ENCODE peak calls at places on chromosomes 16 and 17, in eight cellular contexts. T is heart left ventricle; B is AG04450; E is effector memory CD4-positive, alpha-beta T cell; S is cardiac muscle cell; M is Peyer's patch; L is left lung; Y is neuronal stem cell. V is an unnamed sample.

GRCh38 chr16:25026621-25027020 is 11.5 kb upstream of the ARHGAP17 start:
- DNase-seq in T (no peak), B (no peak), E (no peak), S (no peak), M (peak), L (no peak), Y (no peak), V (no peak)

GRCh38 chr17:63649813-63650212 is 27.6 kb downstream of the MAP3K3 start:
- DNase-seq in T (no peak), B (no peak), E (no peak), S (no peak), M (no peak), L (no peak), Y (no peak), V (no peak)

GRCh38 chr17:45437461-45438283 is 5.0 kb upstream of the ARHGAP27 start:
- DNase-seq in T (no peak), B (no peak), E (no peak), S (no peak), M (no peak), L (no peak), Y (no peak), V (no peak)

GRCh38 chr17:39626171-39626670 is 531 bp upstream of the PPP1R1B start:
- DNase-seq in T (no peak), B (no peak), E (no peak), S (no peak), M (no peak), L (no peak), Y (no peak), V (peak)

GRCh38 chr17:81890447-81891302 is 711 bp downstream of the ALYREF start:
- DNase-seq in T (no peak), B (no peak), E (no peak), S (peak), M (no peak), L (no peak), Y (no peak), V (no peak)

GRCh38 chr16:66695935-66696668 is 441 bp downstream of the CMTM4 start:
- DNase-seq in T (no peak), B (no peak), E (peak), S (peak), M (peak), L (peak), Y (peak), V (no peak)

GRCh38 chr17:38443356-38444026 is 15.2 kb downstream of the ARHGAP23 start:
- DNase-seq in T (no peak), B (no peak), E (no peak), S (no peak), M (no peak), L (no peak), Y (no peak), V (no peak)

GRCh38 chr17:14448816-14449215 is 147.9 kb downstream of the HS3ST3B1 start:
- DNase-seq in T (no peak), B (no peak), E (no peak), S (no peak), M (no peak), L (no peak), Y (no peak), V (no peak)

GRCh38 chr16:11801481-11802021 is 4.5 kb upstream of the ZC3H7A start:
- DNase-seq in T (no peak), B (no peak), E (no peak), S (no peak), M (no peak), L (no peak), Y (no peak), V (no peak)

GRCh38 chr17:56593073-56593740 is at the start of gene NOG:
- DNase-seq in T (peak), B (no peak), E (no peak), S (peak), M (no peak), L (peak), Y (peak), V (peak)

GRCh38 chr16:89827383-89828198 is 684 bp upstream of the SPIRE2 start:
- DNase-seq in T (peak), B (no peak), E (no peak), S (peak), M (peak), L (no peak), Y (peak), V (no peak)

GRCh38 chr16:56298948-56299602 is 107.8 kb downstream of the GNAO1 start:
- DNase-seq in T (no peak), B (no peak), E (no peak), S (no peak), M (no peak), L (peak), Y (no peak), V (peak)

GRCh38 chr16:56302506-56302905 is 111.2 kb downstream of the GNAO1 start:
- DNase-seq in T (no peak), B (no peak), E (no peak), S (no peak), M (no peak), L (no peak), Y (no peak), V (no peak)

GRCh38 chr16:56303066-56303705 is 111.9 kb downstream of the GNAO1 start:
- DNase-seq in T (no peak), B (no peak), E (no peak), S (no peak), M (no peak), L (no peak), Y (no peak), V (no peak)

GRCh38 chr16:56300901-56301351 is 109.6 kb downstream of the GNAO1 start:
- DNase-seq in T (no peak), B (no peak), E (no peak), S (no peak), M (no peak), L (no peak), Y (no peak), V (no peak)

GRCh38 chr16:56301391-56301850 is 110.1 kb downstream of the GNAO1 start:
- DNase-seq in T (no peak), B (no peak), E (no peak), S (no peak), M (no peak), L (no peak), Y (no peak), V (no peak)
- H3K27ac ChIP-seq in T (no peak), B (no peak), E (no peak), S (no peak), M (no peak), L (no peak), Y (peak), V (peak)

DNA sequence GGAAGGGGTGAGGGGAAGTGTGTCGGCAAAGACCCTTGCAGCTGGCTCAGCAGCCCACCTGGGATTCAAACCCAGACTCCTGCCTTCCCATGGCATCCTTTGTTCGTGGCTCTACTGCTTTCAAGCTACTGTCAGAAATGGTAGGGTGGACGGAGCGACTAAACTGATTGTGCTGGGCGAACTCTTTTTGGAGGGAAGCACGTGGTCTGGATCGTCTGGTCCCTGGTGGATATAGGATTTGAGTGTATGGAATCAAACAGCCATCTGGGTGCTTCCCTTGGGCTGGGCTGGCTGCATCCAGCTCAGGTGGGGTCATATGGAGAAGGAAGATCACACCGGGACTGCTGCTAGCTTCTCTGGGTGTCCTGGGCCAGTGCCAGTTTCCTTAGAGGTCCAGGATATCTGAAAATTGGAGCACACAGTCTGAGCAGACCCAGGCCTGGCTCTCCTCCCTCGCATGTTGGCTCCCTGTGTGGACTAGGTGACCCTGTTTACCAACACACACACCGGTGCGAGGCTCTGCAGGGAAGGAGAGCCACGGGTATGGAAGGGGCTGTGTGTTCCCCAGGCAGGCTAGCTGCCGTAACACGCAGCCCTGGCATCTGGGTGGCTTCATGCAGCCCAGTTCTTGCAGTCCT is 8.6 kb downstream of the CMIP start:
- DNase-seq in T (no peak), B (no peak), E (no peak), S (no peak), M (no peak), L (no peak), Y (no peak), V (no peak)
- H3K27ac ChIP-seq in T (no peak), B (no peak), E (no peak), S (no peak), M (peak), L (no peak), Y (no peak), V (no peak)

GRCh38 chr16:23424292-23424958 is 28.6 kb downstream of the COG7 start:
- DNase-seq in T (no peak), B (no peak), E (no peak), S (no peak), M (peak), L (peak), Y (no peak), V (no peak)
- H3K27ac ChIP-seq in T (peak), B (peak), E (no peak), S (no peak), M (peak), L (peak), Y (no peak), V (no peak)

DNA sequence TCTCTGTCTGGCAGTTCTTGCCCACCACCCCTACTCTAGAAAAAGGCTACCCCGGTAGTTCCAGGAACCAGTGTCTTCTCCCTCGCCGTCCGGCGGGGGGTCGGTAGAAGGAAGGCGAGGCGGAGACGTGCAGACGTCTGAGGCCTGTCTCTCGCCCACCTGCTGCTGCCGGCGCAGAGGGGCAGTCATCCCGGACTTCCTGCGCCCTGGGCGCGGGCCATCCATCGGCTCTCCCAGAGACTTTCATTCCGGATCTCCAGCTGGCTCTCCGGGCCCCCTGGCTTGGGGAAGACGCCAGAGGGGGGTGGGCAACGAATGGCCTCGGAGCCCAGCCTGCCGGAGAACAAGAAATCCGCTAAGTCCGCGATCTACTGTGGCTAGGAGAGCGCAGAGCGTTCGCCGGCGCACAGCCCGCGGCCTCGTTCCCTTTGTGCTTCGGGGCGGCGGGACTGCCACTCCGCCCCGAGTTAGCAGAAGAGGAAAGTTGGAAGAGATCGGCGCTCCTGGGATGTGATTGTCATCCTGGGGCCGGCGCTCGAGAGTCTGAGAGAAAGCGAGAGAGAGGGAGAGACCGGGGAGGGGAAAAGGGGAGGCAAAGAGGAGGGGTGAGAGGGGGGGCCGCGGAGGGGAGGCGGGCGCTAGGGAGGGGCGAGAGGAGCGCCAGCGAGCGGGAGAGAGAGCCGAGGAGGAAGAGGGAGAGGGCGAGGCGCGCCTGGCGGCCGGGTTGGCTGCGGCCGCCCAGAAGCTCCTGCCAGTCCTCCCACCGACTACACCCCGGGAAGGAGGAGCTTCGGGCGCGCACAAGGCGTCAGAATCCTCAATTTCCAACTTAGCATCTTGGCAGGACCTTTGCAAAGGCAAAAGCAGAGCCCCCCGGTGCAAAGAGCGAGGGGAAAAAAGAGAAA is at the start of gene IRX5:
- DNase-seq in T (peak), B (no peak), E (peak), S (peak), M (peak), L (peak), Y (peak), V (no peak)
- H3K27ac ChIP-seq in T (peak), B (no peak), E (no peak), S (peak), M (no peak), L (peak), Y (peak), V (peak)

DNA sequence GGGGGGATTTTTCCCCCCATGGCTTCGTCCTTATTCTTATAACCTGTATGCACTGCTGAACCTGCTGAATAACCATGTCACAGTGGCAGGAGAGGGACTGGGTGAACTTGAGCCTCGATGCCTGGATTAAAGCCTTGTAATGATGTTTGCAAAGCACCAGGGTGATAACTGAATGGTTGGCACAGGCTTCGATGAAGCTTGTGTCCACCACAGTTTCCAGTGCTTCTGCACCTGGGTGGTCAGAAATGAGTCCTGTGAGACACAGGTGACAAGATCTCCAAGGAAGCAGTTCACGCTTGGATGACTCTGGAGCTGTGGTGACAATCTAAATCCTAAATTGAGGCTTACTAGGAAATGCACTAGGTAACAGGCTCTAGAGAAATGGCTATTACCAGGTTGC is 729.3 kb downstream of the MAF start:
- DNase-seq in T (no peak), B (no peak), E (no peak), S (no peak), M (no peak), L (no peak), Y (no peak), V (no peak)
- H3K27ac ChIP-seq in T (no peak), B (no peak), E (no peak), S (no peak), M (no peak), L (no peak), Y (no peak), V (no peak)

GRCh38 chr17:19456016-19456927 is 45.2 kb downstream of the RNF112 start:
- DNase-seq in T (no peak), B (no peak), E (no peak), S (no peak), M (no peak), L (no peak), Y (no peak), V (no peak)
- H3K27ac ChIP-seq in T (no peak), B (no peak), E (no peak), S (no peak), M (no peak), L (no peak), Y (no peak), V (no peak)

GRCh38 chr16:72895951-72896350 is 152.0 kb downstream of the ZFHX3 start:
- DNase-seq in T (peak), B (no peak), E (no peak), S (no peak), M (no peak), L (no peak), Y (no peak), V (no peak)
- H3K27ac ChIP-seq in T (peak), B (no peak), E (no peak), S (no peak), M (no peak), L (no peak), Y (no peak), V (no peak)

GRCh38 chr16:81520151-81520470 is 75.5 kb downstream of the CMIP start:
- DNase-seq in T (no peak), B (no peak), E (no peak), S (no peak), M (no peak), L (no peak), Y (no peak), V (no peak)
- H3K27ac ChIP-seq in T (no peak), B (no peak), E (peak), S (no peak), M (no peak), L (no peak), Y (no peak), V (no peak)

GRCh38 chr17:64685705-64686104 is 23.6 kb upstream of the SMURF2 start:
- DNase-seq in T (no peak), B (no peak), E (no peak), S (no peak), M (no peak), L (no peak), Y (no peak), V (no peak)

GRCh38 chr17:64683791-64684190 is 21.7 kb upstream of the SMURF2 start:
- DNase-seq in T (no peak), B (no peak), E (no peak), S (no peak), M (no peak), L (no peak), Y (no peak), V (no peak)

GRCh38 chr17:64676763-64677162 is 14.7 kb upstream of the SMURF2 start:
- DNase-seq in T (no peak), B (no peak), E (no peak), S (no peak), M (no peak), L (no peak), Y (no peak), V (no peak)

GRCh38 chr17:64682261-64683181 is 20.4 kb upstream of the SMURF2 start:
- DNase-seq in T (no peak), B (peak), E (no peak), S (no peak), M (no peak), L (no peak), Y (no peak), V (no peak)

GRCh38 chr17:64679710-64680216 is 17.7 kb upstream of the SMURF2 start:
- DNase-seq in T (peak), B (peak), E (no peak), S (no peak), M (no peak), L (no peak), Y (no peak), V (no peak)
- H3K27ac ChIP-seq in T (no peak), B (peak), E (no peak), S (no peak), M (no peak), L (no peak), Y (no peak), V (no peak)